ENCODE peak calls at places on chromosomes 6 and 20, in five cellular contexts. O is GM23338, U is neural progenitor cell, Q is MM.1S, A is PC-9. Z is an unnamed sample. For H3K4me1 and H3F3A, the result is how much of the 10 kb centered on the place peaks cover.

GRCh38 chr6:119985952-119986736 is 636.6 kb upstream of the MAN1A1 start:
- DNase-seq in O (no peak), A (no peak), U (no peak), Q (no peak), Z (no peak)

GRCh38 chr20:43949741-43950618 is 35.3 kb downstream of the TOX2 start:
- DNase-seq in U (no peak), O (no peak), Q (peak), A (peak), Z (no peak)

GRCh38 chr6:168601101-168601500 is 160.1 kb downstream of the SMOC2 start:
- DNase-seq in Q (no peak), O (no peak), U (no peak), A (no peak), Z (no peak)

GRCh38 chr20:15482525-15482924 is 1090.7 kb downstream of the KIF16B start:
- DNase-seq in A (no peak), Q (no peak), U (peak), O (peak), Z (no peak)

GRCh38 chr6:151286192-151286591 is 46.4 kb downstream of the AKAP12 start:
- DNase-seq in O (no peak), Q (no peak), A (peak), U (no peak), Z (no peak)

GRCh38 chr6:28742668-28743270 is 181.0 kb downstream of the TRIM27 start:
- DNase-seq in Q (no peak), A (peak), O (peak), U (peak), Z (peak)

GRCh38 chr6:27141013-27141412 is 106.5 kb upstream of the PRSS16 start:
- DNase-seq in Q (no peak), A (no peak), O (no peak), U (no peak), Z (no peak)

GRCh38 chr6:163337958-163338357 is 76.6 kb upstream of the QKI start:
- DNase-seq in Q (no peak), U (no peak), O (no peak), A (no peak), Z (no peak)

GRCh38 chr20:32524871-32525501 is 60.1 kb downstream of the NOL4L start:
- DNase-seq in A (no peak), O (no peak), Q (no peak), U (no peak), Z (no peak)

GRCh38 chr6:84428300-84428907 is 201.0 kb upstream of the CEP162 start:
- DNase-seq in O (peak), U (peak), Q (peak), A (peak), Z (peak)

GRCh38 chr6:28606424-28607391 is 81.0 kb downstream of the GPX5 start:
- DNase-seq in Q (no peak), A (peak), O (peak), U (peak), Z (peak)

GRCh38 chr6:116877743-116878142 is 701 bp downstream of the RFX6 start:
- DNase-seq in Q (no peak), O (peak), U (peak), A (no peak), Z (no peak)

GRCh38 chr20:40156600-40157307 is 532.3 kb downstream of the MAFB start:
- DNase-seq in O (no peak), U (no peak), Q (peak), A (no peak), Z (no peak)

GRCh38 chr20:18007534-18008292 is 38.9 kb downstream of the MGME1 start:
- DNase-seq in O (no peak), U (no peak), Q (no peak), A (no peak), Z (peak)

GRCh38 chr6:53795254-53795701 is 473 bp downstream of the LRRC1 start:
- DNase-seq in U (no peak), Q (peak), O (peak), A (no peak), Z (no peak)

GRCh38 chr6:125020385-125020784 is 58.1 kb downstream of the RNF217 start:
- DNase-seq in U (no peak), A (no peak), O (peak), Q (no peak), Z (peak)

GRCh38 chr6:45473121-45473967 is 95.6 kb upstream of the SUPT3H start:
- DNase-seq in U (no peak), Q (no peak), O (no peak), A (no peak), Z (no peak)

GRCh38 chr20:8094415-8094818 is 37.6 kb upstream of the PLCB1 start:
- DNase-seq in U (no peak), Q (no peak), A (no peak), O (no peak), Z (peak)

GRCh38 chr20:2749951-2750342 is 50.5 kb downstream of the CPXM1 start:
- DNase-seq in U (no peak), Q (no peak), O (peak), A (no peak), Z (no peak)

GRCh38 chr6:33375143-33375649 is 16.4 kb upstream of the KIFC1 start:
- DNase-seq in A (peak), Q (no peak), U (no peak), O (no peak), Z (peak)

GRCh38 chr6:70834520-70834919 is 122.3 kb downstream of the B3GAT2 start:
- DNase-seq in U (no peak), O (no peak), Q (no peak), A (no peak), Z (peak)

GRCh38 chr20:38805958-38806854 is 709 bp downstream of the PPP1R16B start:
- DNase-seq in A (no peak), Q (peak), O (peak), U (peak), Z (peak)

GRCh38 chr20:57996936-57997629 is 231.4 kb downstream of the ANKRD60 start:
- DNase-seq in O (no peak), U (no peak), A (peak), Q (no peak), Z (peak)

GRCh38 chr6:95686858-95687257 is 109.5 kb downstream of the MANEA start:
- DNase-seq in O (no peak), U (no peak), A (no peak), Q (no peak), Z (no peak)

GRCh38 chr20:434221-434620 is 26.1 kb downstream of the RBCK1 start:
- DNase-seq in O (peak), U (no peak), Q (no peak), A (no peak), Z (no peak)

GRCh38 chr6:41092421-41093140 is 19.8 kb downstream of the NFYA start:
- DNase-seq in U (no peak), A (no peak), O (peak), Q (peak), Z (peak)

GRCh38 chr20:47113362-47114118 is 218.9 kb downstream of the EYA2 start:
- DNase-seq in O (no peak), A (no peak), U (no peak), Q (no peak), Z (peak)

GRCh38 chr20:3235661-3236324 is 3.2 kb downstream of the SLC4A11 start:
- DNase-seq in O (no peak), Q (no peak), A (peak), U (no peak), Z (peak)

GRCh38 chr6:161057103-161058091 is 65.8 kb downstream of the MAP3K4 start:
- DNase-seq in U (no peak), O (no peak), A (no peak), Q (no peak), Z (no peak)

GRCh38 chr20:62049342-62050165 is 16.1 kb downstream of the TAF4 start:
- DNase-seq in A (no peak), U (no peak), Q (no peak), O (no peak), Z (no peak)

GRCh38 chr6:125346926-125347563 is 45.3 kb upstream of the HDDC2 start:
- DNase-seq in Q (peak), U (no peak), O (no peak), A (no peak), Z (no peak)

GRCh38 chr6:113697642-113698410 is 159.3 kb upstream of the MARCKS start:
- DNase-seq in Q (no peak), A (no peak), U (no peak), O (no peak), Z (peak)

GRCh38 chr6:142374965-142375733 is 73.3 kb downstream of the ADGRG6 start:
- DNase-seq in A (peak), Q (no peak), U (no peak), O (no peak), Z (peak)

GRCh38 chr20:60137657-60138245 is 179.5 kb downstream of the CDH26 start:
- DNase-seq in O (peak), A (no peak), Q (peak), U (peak), Z (peak)

GRCh38 chr6:22001336-22002027 is 295.4 kb downstream of the PRL start:
- DNase-seq in A (no peak), Q (no peak), U (no peak), O (no peak), Z (no peak)

DNA sequence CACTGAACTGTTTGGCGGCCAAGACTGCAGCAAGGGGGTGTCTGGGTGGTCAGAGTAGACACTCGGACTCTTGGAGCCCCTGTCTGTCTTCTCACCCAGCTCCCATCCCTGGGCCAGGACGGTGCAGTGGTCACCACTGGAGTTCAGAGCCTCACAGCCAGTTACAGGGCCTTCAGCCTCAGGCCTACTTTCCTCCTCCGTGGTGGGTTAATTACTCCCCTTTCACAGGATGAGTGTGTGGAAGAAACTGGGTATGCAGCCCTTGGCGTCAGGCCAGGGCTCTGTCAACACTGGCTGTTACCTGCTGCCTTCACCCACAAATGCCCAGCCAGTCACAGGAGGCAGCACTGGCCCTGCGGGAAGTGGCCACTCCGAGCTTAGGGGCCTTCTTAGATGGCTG is 1.8 kb upstream of the YTHDF1 start:
- DNase-seq in U (no peak), Q (no peak), O (no peak), A (no peak), Z (no peak)
- H3K4me2 ChIP-seq in U (no peak), Q (no peak), O (no peak), A (no peak), Z (no peak)

GRCh38 chr6:137159912-137160311 is 13.5 kb downstream of the IL22RA2 start:
- DNase-seq in A (no peak), O (no peak), Q (no peak), U (no peak), Z (no peak)
- H3K4me1 ChIP-seq in A (under half), O (under half), Q (under half), U (under half), Z (under half)

GRCh38 chr6:167089243-167090142 is 33.4 kb upstream of the CCR6 start:
- DNase-seq in O (no peak), A (no peak), Q (no peak), U (no peak), Z (no peak)
- H3F3A ChIP-seq in O (under half), A (under half), Q (under half), U (under half), Z (under half)

DNA sequence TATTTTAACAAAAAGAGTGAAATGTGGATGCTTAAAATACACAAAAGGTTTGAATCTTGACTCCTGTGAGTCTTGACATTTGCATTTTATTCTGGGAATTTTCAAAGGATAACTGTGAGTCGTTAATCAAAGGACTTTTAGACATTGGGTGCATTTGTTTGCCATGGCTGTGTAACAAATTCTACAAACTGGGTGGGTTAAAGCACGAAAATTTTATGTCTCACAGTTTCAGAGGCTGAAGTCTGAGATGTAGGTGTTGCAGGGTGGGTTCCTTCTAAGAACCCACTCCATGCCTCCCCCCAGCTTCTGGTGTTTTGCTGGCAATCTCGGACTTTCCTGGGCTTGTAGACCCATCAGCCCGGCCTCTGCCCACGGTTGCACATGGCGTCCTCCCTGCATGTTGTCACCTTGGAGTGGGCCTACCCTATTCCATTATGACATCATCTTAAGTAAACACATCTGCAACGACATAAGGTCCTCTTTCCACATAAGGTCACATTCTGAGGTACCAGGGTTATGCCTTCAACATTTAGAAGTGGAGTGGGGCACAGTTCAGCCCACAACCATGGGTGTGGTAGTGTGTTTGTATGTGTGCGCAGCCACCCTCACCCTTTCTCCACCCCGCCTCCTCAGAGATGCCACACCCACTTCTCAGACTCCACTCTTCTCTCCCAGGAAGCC is 113.1 kb downstream of the FOXA2 start:
- DNase-seq in Q (no peak), U (no peak), A (no peak), O (no peak), Z (no peak)
- H3K4me2 ChIP-seq in Q (no peak), U (no peak), A (no peak), O (no peak), Z (no peak)

GRCh38 chr6:90251295-90251992 is 45.2 kb downstream of the BACH2 start:
- DNase-seq in Q (peak), U (no peak), O (no peak), A (no peak), Z (no peak)
- H3K4me1 ChIP-seq in Q (under half), U (under half), O (under half), A (under half), Z (under half)

GRCh38 chr20:63759377-63759901 is 19.9 kb downstream of the SLC2A4RG start:
- DNase-seq in O (no peak), U (no peak), A (no peak), Q (no peak), Z (no peak)

GRCh38 chr20:63758152-63758551 is 18.6 kb downstream of the SLC2A4RG start:
- DNase-seq in O (no peak), A (no peak), Q (no peak), U (no peak), Z (no peak)

GRCh38 chr20:63755933-63756647 is 16.5 kb downstream of the SLC2A4RG start:
- DNase-seq in A (no peak), O (no peak), U (no peak), Q (no peak), Z (no peak)

GRCh38 chr20:63754008-63754407 is 14.4 kb downstream of the SLC2A4RG start:
- DNase-seq in A (no peak), Q (no peak), U (no peak), O (peak), Z (no peak)

DNA sequence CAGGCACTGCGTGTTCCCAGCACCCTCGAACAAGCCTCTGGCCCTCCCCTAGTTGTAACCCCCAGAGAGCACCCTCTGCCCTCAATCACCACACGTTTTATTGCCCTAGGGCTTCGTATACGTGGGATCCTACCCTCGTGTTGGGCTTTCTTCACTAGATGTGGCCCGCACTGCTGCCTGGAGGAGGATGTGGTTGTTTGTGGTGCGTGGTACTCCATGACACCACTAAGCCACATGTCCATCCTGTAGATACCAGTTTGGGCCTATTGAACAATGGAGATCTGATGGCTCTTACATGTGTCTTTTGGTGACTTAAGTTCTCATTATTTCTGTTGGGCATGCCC is 17.0 kb downstream of the SLC2A4RG start:
- DNase-seq in A (no peak), U (no peak), O (no peak), Q (no peak), Z (no peak)
- H3F3A ChIP-seq in A (under half), U (under half), O (under half), Q (under half), Z (under half)

DNA sequence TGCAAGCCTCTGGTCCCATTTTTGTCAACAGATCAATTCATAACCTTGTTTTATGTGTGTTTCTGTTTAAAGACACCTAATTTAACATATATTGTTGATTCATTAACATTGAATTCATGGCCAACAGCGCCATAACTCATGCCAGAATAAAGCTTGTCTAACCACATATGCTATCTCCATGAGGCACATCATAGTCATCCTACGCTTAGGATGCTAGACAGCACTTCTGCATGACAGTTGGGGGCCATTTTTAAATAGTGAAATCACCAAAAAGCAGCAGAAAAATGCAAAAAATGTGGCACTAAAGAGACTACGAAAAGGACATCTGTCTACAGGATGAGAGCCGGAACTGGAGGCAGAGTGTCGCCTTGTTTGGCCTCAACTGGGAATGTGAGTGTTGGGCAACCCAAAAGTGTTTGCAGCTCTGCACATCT is 37.9 kb downstream of the TRAM2 start:
- DNase-seq in A (no peak), U (no peak), O (no peak), Q (no peak), Z (peak)
- H3K4me2 ChIP-seq in A (no peak), U (no peak), O (no peak), Q (peak), Z (peak)

GRCh38 chr6:129705212-129705611 is 4.8 kb downstream of the ARHGAP18 start:
- DNase-seq in U (no peak), A (no peak), Q (no peak), O (no peak), Z (no peak)

GRCh38 chr6:129701721-129702455 is 8.1 kb downstream of the ARHGAP18 start:
- DNase-seq in U (no peak), O (no peak), A (no peak), Q (no peak), Z (peak)

GRCh38 chr6:129707028-129707427 is 2.9 kb downstream of the ARHGAP18 start:
- DNase-seq in A (no peak), Q (no peak), U (no peak), O (no peak), Z (no peak)

GRCh38 chr6:129707882-129708495 is 2.0 kb downstream of the ARHGAP18 start:
- DNase-seq in Q (no peak), A (no peak), O (no peak), U (no peak), Z (no peak)

GRCh38 chr6:129704708-129705107 is 5.3 kb downstream of the ARHGAP18 start:
- DNase-seq in Q (no peak), A (no peak), O (no peak), U (no peak), Z (no peak)
- H3K4me1 ChIP-seq in Q (under half), A (under half), O (under half), U (under half), Z (half or more)

DNA sequence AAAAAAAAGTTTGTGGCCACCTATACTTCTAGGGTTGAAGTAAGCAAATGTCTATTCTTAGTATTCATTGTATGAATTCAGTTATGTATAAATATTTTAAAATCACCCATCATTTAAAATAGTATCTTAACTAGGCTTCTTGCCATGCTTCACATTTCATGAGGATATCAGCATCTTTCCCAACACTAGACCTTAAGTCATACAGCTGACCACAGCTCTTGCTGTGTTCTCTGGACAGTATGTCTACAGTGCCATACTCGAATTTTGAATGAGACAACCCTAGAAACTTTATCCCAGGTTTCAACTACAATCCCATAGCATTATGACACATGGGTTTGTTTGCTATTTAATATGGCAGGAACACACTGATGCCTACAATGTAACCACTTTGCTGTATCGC is 5.2 kb downstream of the TXNDC5 start:
- DNase-seq in Q (peak), A (no peak), U (no peak), O (no peak), Z (peak)
- H3F3A ChIP-seq in Q (half or more), A (under half), U (under half), O (under half), Z (under half)

Z was measured in GM23248.